ENCODE peak calls at places on chromosomes 6 and 20, in four cellular contexts. G is HepG2, S is K562, U is H1. P is an unnamed sample.
A peak's percentile ranks its signal among the peaks of the same experiment; 100 is the strongest.

GRCh38 chr6:24981385-24981758 is 45.6 kb upstream of the RIPOR2 start:
- DNase-seq in G (no peak), S (no peak), U (peak; percentile 61), P (no peak)

GRCh38 chr20:1870792-1871550 is 24.2 kb upstream of the SIRPA start:
- DNase-seq in G (no peak), S (no peak), U (no peak), P (no peak)

GRCh38 chr6:169529931-169530761 is 171.7 kb downstream of the WDR27 start:
- DNase-seq in G (no peak), S (no peak), U (no peak), P (peak; percentile 39)

GRCh38 chr6:18147160-18147559 is 7.7 kb downstream of the TPMT start:
- DNase-seq in G (peak; percentile 58), S (no peak), U (no peak), P (no peak)

GRCh38 chr6:168418631-168419250 is 22.2 kb upstream of the SMOC2 start:
- DNase-seq in G (no peak), S (no peak), U (peak; percentile 33), P (no peak)

GRCh38 chr20:50635676-50636600 is 55.4 kb downstream of the RIPOR3 start:
- DNase-seq in G (peak; percentile 77), S (peak; percentile 93), U (peak; percentile 99), P (peak; percentile 84)

GRCh38 chr20:17969884-17970409 is 1.1 kb downstream of the MGME1 start:
- DNase-seq in G (peak; percentile 71), S (peak; percentile 32), U (no peak), P (no peak)

GRCh38 chr6:168060521-168060931 is 18.5 kb downstream of the FRMD1 start:
- DNase-seq in G (peak; percentile 64), S (peak; percentile 74), U (no peak), P (peak; percentile 13)

GRCh38 chr6:3551716-3552511 is 95.1 kb upstream of the SLC22A23 start:
- DNase-seq in G (no peak), S (no peak), U (no peak), P (no peak)

GRCh38 chr20:53750827-53751393 is 157.3 kb upstream of the ZNF217 start:
- DNase-seq in G (no peak), S (no peak), U (no peak), P (no peak)

DNA sequence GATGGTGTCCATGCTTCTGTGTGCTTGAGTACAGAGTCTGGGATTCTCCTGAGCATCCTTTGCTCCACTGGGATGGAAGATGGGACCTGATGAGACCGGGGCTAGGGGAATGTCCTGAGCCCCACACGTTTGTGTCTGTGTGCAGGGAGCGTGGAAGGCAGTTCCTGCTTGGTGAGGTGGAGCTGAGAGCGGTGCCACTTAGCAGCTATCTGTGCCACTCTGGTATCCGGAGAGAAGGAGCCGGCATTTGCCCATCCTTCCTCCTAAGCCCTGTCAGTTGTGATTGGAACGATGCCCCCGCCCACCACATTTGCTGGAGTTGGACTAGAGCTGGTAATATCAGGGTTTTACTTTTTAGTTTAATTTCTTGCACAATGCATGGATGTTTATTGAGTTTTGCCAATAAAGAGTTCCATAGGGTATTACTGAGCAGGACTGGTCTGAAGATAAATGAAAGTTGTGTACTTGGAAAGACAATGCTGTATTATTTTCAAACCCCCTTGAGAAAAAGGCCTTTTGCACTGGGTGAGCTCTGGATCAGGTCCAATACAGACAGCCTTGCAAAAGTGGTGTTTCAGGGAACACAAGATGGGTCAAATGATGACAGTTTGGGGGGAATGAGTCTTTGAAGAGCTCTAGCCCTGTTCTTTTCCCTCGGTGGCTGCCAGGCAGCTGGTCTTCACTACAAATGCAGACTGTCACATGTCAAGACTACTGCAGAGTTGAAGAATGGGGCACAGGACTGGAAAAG is 130.8 kb downstream of the SYCP2 start:
- DNase-seq in G (no peak), S (no peak), U (no peak), P (no peak)
- TF ChIP-seq RNF2 in G (no peak), S (no peak), U (no peak), P (no peak)

GRCh38 chr6:158268361-158269147 is 43.7 kb upstream of the TULP4 start:
- DNase-seq in G (no peak), S (no peak), U (no peak), P (no peak)
- TF ChIP-seq RNF2 in G (no peak), S (no peak), U (no peak), P (no peak)

DNA sequence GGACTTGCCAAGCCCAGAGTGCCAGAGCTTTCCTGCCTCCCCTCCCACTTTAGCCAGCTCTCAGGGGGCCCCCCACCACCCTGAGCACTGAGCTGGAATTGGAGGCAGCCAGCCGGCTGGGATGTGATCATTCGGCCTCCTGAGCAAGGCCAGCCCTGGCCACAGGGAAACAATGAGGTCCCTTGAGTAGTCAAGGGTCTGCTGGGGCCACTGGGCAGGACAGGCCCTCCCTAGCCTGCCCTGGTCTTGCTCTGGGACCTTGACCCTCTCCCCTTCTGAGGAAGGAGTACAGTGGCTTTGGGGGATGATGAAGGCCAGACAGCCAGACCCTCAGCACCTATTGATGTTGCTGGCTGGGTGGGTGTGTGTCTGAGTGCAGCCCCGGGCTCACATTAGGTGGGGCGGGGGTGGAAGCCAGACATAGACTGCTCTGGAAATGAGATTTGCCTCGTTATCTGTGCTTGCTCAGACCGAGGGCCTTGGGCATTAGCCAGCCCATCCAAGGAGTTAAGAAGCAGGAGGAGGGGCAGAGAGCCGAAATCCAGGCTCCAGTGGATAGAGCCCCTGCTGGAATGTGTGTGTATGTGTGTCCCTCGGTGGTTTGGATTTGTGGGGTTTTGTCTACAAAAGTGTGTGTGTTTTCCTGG is 21.3 kb downstream of the CD40 start:
- DNase-seq in G (no peak), S (no peak), U (no peak), P (no peak)
- TF ChIP-seq RNF2 in G (no peak), S (no peak), U (no peak), P (no peak)

DNA sequence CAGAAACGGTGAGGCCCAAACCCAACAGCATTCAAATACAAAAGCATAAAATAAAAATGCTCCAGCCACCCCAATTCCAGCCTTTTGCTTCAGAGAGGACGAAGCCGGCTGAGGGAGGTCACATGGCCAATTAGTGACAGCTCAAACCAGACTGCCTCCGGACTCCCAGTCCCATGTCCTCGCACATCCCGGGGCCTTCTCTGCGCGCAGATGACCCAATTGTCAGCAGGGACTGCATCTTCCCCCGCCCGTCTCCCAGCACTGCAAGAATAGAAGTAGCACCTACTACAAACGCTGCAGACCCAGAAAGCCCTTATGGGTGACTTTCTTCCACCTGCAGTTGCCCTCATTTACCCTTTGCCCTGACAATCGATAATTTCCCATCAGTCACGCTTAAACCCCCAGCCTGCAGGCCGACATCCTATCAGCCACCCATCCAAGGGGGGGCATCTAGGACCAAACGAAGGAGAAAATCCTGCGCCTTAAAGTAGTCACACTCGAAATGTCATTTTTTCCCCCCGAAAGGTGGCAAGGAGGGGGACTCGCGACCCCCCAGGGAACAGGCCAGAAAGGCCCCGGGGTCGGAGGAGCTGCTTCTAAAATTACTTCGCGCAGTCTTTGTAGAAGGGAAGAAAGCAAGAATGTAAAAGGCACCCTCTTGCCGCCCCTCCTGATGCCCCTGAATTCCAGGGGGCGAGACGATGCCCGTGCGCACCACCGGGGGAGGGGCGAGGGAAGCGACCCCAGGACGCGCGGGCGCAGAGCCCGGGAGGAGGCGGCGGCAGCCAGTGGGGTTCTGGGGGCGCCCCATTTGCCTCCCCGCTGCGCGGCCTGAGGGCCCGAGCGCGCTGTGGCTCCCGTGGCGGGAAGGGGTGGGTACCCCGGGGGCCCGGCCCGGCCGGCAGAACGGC is 792 bp downstream of the SLC23A2 start:
- DNase-seq in G (peak; percentile 54), S (peak; percentile 21), U (peak; percentile 55), P (no peak)
- TF ChIP-seq RNF2 in G (no peak), S (no peak), U (no peak), P (peak; percentile 85)

GRCh38 chr6:139990287-139990686 is 615.8 kb upstream of the CITED2 start:
- DNase-seq in G (no peak), S (no peak), U (no peak), P (no peak)

GRCh38 chr6:139996253-139996834 is 621.9 kb upstream of the CITED2 start:
- DNase-seq in G (peak; percentile 48), S (peak; percentile 47), U (no peak), P (peak; percentile 34)

GRCh38 chr6:139988702-139989101 is 614.3 kb upstream of the CITED2 start:
- DNase-seq in G (no peak), S (no peak), U (no peak), P (no peak)

GRCh38 chr6:139987091-139987490 is 612.6 kb upstream of the CITED2 start:
- DNase-seq in G (no peak), S (no peak), U (no peak), P (no peak)

GRCh38 chr6:139990865-139991264 is 616.4 kb upstream of the CITED2 start:
- DNase-seq in G (no peak), S (no peak), U (no peak), P (no peak)
- TF ChIP-seq RNF2 in G (no peak), S (no peak), U (no peak), P (no peak)

GRCh38 chr6:105785412-105785811 is 300.7 kb upstream of the PRDM1 start:
- DNase-seq in G (no peak), S (no peak), U (no peak), P (no peak)

GRCh38 chr6:105789935-105790334 is 296.2 kb upstream of the PRDM1 start:
- DNase-seq in G (no peak), S (no peak), U (no peak), P (no peak)

GRCh38 chr6:105787747-105788146 is 298.4 kb upstream of the PRDM1 start:
- DNase-seq in G (no peak), S (no peak), U (no peak), P (no peak)

GRCh38 chr6:105786449-105786848 is 299.7 kb upstream of the PRDM1 start:
- DNase-seq in G (no peak), S (no peak), U (no peak), P (no peak)

GRCh38 chr6:105786890-105787655 is 299.1 kb upstream of the PRDM1 start:
- DNase-seq in G (no peak), S (no peak), U (no peak), P (no peak)
- TF ChIP-seq RNF2 in G (no peak), S (no peak), U (no peak), P (no peak)

GRCh38 chr6:121652223-121652622 is 216.8 kb downstream of the GJA1 start:
- DNase-seq in G (no peak), S (no peak), U (no peak), P (no peak)
- TF ChIP-seq RNF2 in G (no peak), S (no peak), U (no peak), P (no peak)

GRCh38 chr20:45958593-45958992 is 13.4 kb downstream of the ZNF335 start:
- DNase-seq in G (no peak), S (no peak), U (no peak), P (no peak)
- TF ChIP-seq RNF2 in G (no peak), S (no peak), U (no peak), P (no peak)

GRCh38 chr6:125904871-125905270 is 51.7 kb upstream of the HINT3 start:
- DNase-seq in G (no peak), S (no peak), U (no peak), P (no peak)

GRCh38 chr6:125913864-125914351 is 42.7 kb upstream of the HINT3 start:
- DNase-seq in G (no peak), S (no peak), U (no peak), P (peak; percentile 93)

GRCh38 chr6:125913145-125913544 is 43.4 kb upstream of the HINT3 start:
- DNase-seq in G (no peak), S (no peak), U (no peak), P (no peak)

GRCh38 chr6:125906158-125906998 is 50.2 kb upstream of the HINT3 start:
- DNase-seq in G (peak; percentile 58), S (peak; percentile 70), U (peak; percentile 85), P (peak; percentile 25)

GRCh38 chr6:125910518-125910917 is 46.1 kb upstream of the HINT3 start:
- DNase-seq in G (no peak), S (no peak), U (no peak), P (no peak)
- TF ChIP-seq RNF2 in G (no peak), S (no peak), U (no peak), P (no peak)